ENCODE peak calls at places on chromosomes 3 and 15, in six cellular contexts. B is A673, P is OCI-LY7, D is fibroblast of villous mesenchyme, E is coronary artery, Y is brain microvascular endothelial cell. T is an unnamed sample.

GRCh38 chr3:16066545-16066944 is 107.9 kb upstream of the GALNT15 start:
- DNase-seq in B (no peak), P (no peak), D (no peak), E (no peak), Y (no peak), T (no peak)

GRCh38 chr3:10206166-10206511 is 41.4 kb downstream of the IRAK2 start:
- DNase-seq in B (no peak), P (no peak), D (no peak), E (no peak), Y (no peak), T (no peak)

GRCh38 chr3:112776000-112776399 is 70.7 kb downstream of the CD200R1L start:
- DNase-seq in B (no peak), P (no peak), D (no peak), E (no peak), Y (no peak), T (no peak)

GRCh38 chr3:100425321-100425720 is 24.0 kb downstream of the LNP1 start:
- DNase-seq in B (no peak), P (no peak), D (no peak), E (no peak), Y (no peak), T (no peak)

GRCh38 chr3:58432905-58433304 is 727 bp downstream of the PDHB start:
- DNase-seq in B (no peak), P (no peak), D (peak), E (no peak), Y (no peak), T (no peak)

GRCh38 chr15:85024509-85025336 is 43.1 kb downstream of the PDE8A start:
- DNase-seq in B (no peak), P (no peak), D (peak), E (no peak), Y (peak), T (no peak)

GRCh38 chr3:99630815-99631214 is 7.6 kb upstream of the COL8A1 start:
- DNase-seq in B (no peak), P (no peak), D (no peak), E (no peak), Y (no peak), T (no peak)

GRCh38 chr3:120144267-120144666 is 50.0 kb upstream of the GSK3B start:
- DNase-seq in B (no peak), P (no peak), D (peak), E (no peak), Y (peak), T (no peak)

GRCh38 chr3:120438971-120439370 is 11.8 kb downstream of the FSTL1 start:
- DNase-seq in B (no peak), P (no peak), D (peak), E (peak), Y (peak), T (no peak)

GRCh38 chr3:153163349-153164008 is 1.5 kb downstream of the RAP2B start:
- DNase-seq in B (peak), P (peak), D (peak), E (no peak), Y (no peak), T (no peak)

GRCh38 chr15:26521142-26521541 is 251.7 kb downstream of the GABRB3 start:
- DNase-seq in B (no peak), P (no peak), D (no peak), E (no peak), Y (no peak), T (no peak)
- TF ChIP-seq CTCF in B (no peak), P (no peak), D (no peak), E (no peak), Y (no peak), T (no peak)

GRCh38 chr15:101068961-101069734 is 150.0 kb downstream of the LRRK1 start:
- DNase-seq in B (no peak), P (no peak), D (peak), E (no peak), Y (no peak), T (peak)
- TF ChIP-seq CTCF in B (no peak), P (no peak), D (peak), E (no peak), Y (peak), T (peak)

GRCh38 chr15:48929611-48930170 is 34.0 kb downstream of the SHC4 start:
- DNase-seq in B (no peak), P (no peak), D (no peak), E (no peak), Y (no peak), T (no peak)
- TF ChIP-seq CTCF in B (no peak), P (no peak), D (no peak), E (no peak), Y (no peak), T (no peak)

DNA sequence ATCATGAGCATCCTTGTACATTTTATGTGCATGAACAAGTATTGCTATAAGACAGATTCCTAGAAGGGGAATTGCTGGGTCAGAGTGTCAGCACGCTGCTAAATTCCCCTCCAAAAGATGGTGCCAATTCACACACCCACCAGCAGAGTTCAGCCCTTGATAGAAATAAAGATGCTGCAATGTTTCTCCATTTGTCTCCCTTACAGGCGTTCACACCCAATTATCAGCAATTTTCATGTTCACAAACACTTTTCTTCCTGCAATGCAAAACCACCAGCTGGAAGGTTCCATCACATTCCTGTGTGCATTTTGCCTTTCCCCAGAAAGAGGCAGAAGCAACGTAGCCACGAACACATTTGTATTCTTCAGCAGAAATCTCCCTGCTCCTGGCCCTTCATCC is 3.3 kb upstream of the TAMM41 start:
- DNase-seq in B (peak), P (no peak), D (no peak), E (no peak), Y (no peak), T (no peak)
- TF ChIP-seq CTCF in B (peak), P (no peak), D (no peak), E (no peak), Y (no peak), T (no peak)

DNA sequence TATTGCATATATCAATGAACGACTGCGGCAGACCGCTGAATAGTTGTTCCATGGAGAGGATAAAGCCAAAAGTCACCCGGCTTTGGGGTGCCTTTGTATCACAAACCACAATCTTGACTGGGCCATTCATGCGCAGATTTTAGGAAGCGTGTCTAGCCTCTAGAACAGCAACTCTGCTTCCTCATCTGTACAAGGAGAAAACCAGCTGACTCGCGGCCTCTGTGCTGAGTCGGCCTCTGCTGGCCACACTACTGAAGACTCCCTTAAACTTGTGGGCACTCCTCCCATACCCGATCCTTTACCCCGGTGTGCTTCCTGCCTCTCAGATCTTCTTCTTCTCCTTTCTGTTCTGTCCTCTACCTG is 872 bp downstream of the DLEC1 start:
- DNase-seq in B (no peak), P (peak), D (peak), E (no peak), Y (peak), T (no peak)
- TF ChIP-seq CTCF in B (no peak), P (no peak), D (peak), E (peak), Y (peak), T (no peak)

GRCh38 chr15:41584636-41585139 is 25.7 kb downstream of the TYRO3 start:
- DNase-seq in B (peak), P (no peak), D (no peak), E (no peak), Y (no peak), T (no peak)

GRCh38 chr15:41583795-41584194 is 24.8 kb downstream of the TYRO3 start:
- DNase-seq in B (no peak), P (no peak), D (no peak), E (no peak), Y (no peak), T (no peak)

GRCh38 chr15:41581110-41581509 is 22.1 kb downstream of the TYRO3 start:
- DNase-seq in B (peak), P (peak), D (no peak), E (no peak), Y (no peak), T (no peak)

GRCh38 chr15:41585140-41586047 is 26.4 kb downstream of the TYRO3 start:
- DNase-seq in B (peak), P (no peak), D (peak), E (no peak), Y (peak), T (peak)
- TF ChIP-seq CTCF in B (peak), P (no peak), D (peak), E (peak), Y (peak), T (peak)

T was measured in progenitor cell of endocrine pancreas.